ENCODE peak calls at places on chromosomes 2 and 18, in five cellular contexts. L is Calu3, E is nephron progenitor cell, G is GM06990, F is lower lobe of right lung. S is an unnamed sample.

GRCh38 chr18:61870151-61870550 is 22.7 kb downstream of the RNF152 start:
- DNase-seq in G (no peak), L (no peak), E (no peak), F (no peak), S (no peak)

GRCh38 chr18:58541137-58541788 is 87.6 kb downstream of the ALPK2 start:
- DNase-seq in F (no peak), L (peak; percentile 49), G (no peak), E (no peak), S (no peak)

GRCh38 chr18:12256946-12257345 is 2.8 kb downstream of the CIDEA start:
- DNase-seq in E (no peak), F (no peak), L (no peak), G (no peak), S (no peak)

GRCh38 chr2:65159921-65160320 is 30.0 kb upstream of the RAB1A start:
- DNase-seq in E (no peak), G (no peak), F (no peak), L (no peak), S (no peak)

GRCh38 chr2:199455533-199456382 is 2.0 kb downstream of the SATB2 start:
- DNase-seq in F (peak; percentile 50), E (peak; percentile 83), L (peak; percentile 48), G (no peak), S (peak; percentile 37)

GRCh38 chr2:149313512-149313972 is 16.8 kb upstream of the LYPD6 start:
- DNase-seq in E (peak; percentile 36), F (no peak), L (peak; percentile 28), G (no peak), S (peak; percentile 82)

GRCh38 chr2:183541766-183542165 is 417.5 kb downstream of the NUP35 start:
- DNase-seq in L (peak; percentile 3), G (no peak), E (no peak), F (no peak), S (no peak)

GRCh38 chr18:78754311-78755043 is 225.1 kb upstream of the SALL3 start:
- DNase-seq in L (no peak), E (no peak), F (peak; percentile 22), G (no peak), S (no peak)

GRCh38 chr18:40485318-40485717 is 1469.7 kb upstream of the PIK3C3 start:
- DNase-seq in G (no peak), E (no peak), L (no peak), F (no peak), S (no peak)

GRCh38 chr18:3269241-3269640 is 7.3 kb downstream of the MYL12B start:
- DNase-seq in E (no peak), F (no peak), G (no peak), L (no peak), S (no peak)

DNA sequence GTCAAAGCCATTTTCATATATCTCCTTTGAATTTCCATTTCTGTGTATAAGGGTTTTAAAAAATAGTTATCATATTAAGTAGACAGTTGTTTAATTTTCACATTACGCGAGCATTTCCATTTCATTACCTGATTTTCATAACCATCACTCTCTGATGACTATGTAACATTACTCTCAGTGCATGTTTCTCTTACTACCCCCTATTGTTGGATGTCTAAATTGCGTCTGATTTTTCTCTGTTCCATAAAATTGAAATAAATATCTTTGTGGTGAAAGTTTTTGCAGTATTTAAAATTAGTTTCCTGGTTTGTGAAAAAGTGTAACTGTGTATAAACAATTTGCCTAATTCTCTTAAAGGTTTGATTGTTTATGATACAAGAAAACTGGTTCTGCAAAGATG is 123.8 kb downstream of the MYO1B start:
- DNase-seq in G (no peak), L (no peak), E (no peak), F (no peak), S (no peak)
- TF ChIP-seq CTCF in G (no peak), L (no peak), E (no peak), F (no peak), S (no peak)

DNA sequence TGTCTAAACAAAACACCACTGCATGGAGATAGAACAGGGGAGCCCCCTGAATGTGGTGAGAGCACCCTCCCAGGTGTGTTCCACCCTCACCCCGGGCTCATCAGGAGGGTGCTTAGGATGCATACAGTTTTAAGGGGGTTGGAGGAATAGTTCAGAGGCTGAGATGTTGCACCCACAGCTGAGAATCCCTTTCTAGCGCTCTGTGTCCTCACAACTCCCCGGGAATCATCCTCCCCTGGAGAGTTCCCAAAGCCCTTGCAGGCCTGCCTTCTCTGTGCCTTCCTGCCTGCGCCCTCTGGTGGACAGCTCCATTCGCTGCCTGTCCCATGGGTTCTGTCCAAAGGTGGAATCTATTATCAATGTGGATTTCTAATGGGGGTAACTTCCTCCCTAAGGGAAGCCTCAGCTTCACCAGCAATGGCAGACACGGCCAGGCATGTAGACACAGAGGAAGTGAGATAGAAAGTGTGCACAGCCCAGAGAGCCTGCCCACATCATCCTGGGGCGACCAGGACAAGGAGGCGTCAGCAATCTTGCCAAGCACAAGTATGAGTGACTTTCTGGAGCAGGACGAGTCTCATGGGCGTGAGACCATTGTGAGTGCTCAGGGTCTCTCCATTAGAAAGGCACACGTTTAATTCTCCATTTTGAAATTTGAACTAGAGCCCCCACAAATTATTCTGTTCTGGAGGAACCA is 1.2 kb upstream of the UGT1A5 start:
- DNase-seq in G (no peak), E (peak; percentile 92), L (peak; percentile 90), F (peak; percentile 87), S (peak; percentile 49)
- TF ChIP-seq CTCF in G (peak; percentile 96), E (peak; percentile 88), L (peak; percentile 86), F (peak; percentile 81), S (peak; percentile 89)

GRCh38 chr2:231359948-231360347 is 35.6 kb upstream of the B3GNT7 start:
- DNase-seq in G (no peak), F (no peak), L (no peak), E (no peak), S (no peak)
- TF ChIP-seq CTCF in G (no peak), F (no peak), L (no peak), E (no peak), S (no peak)

GRCh38 chr2:211033765-211034164 is 477.4 kb downstream of the CPS1 start:
- DNase-seq in G (no peak), E (no peak), L (peak; percentile 24), F (no peak), S (no peak)
- TF ChIP-seq CTCF in G (peak; percentile 16), E (peak; percentile 43), L (peak; percentile 47), F (peak; percentile 17), S (no peak)

GRCh38 chr18:74556166-74556565 is 21.9 kb downstream of the CNDP1 start:
- DNase-seq in E (no peak), F (no peak), G (no peak), L (peak; percentile 18), S (no peak)

GRCh38 chr18:74550886-74551285 is 16.6 kb downstream of the CNDP1 start:
- DNase-seq in G (no peak), E (no peak), L (no peak), F (no peak), S (no peak)

GRCh38 chr18:74549591-74550104 is 15.3 kb downstream of the CNDP1 start:
- DNase-seq in E (no peak), L (no peak), G (no peak), F (no peak), S (no peak)

GRCh38 chr18:74546751-74547530 is 12.6 kb downstream of the CNDP1 start:
- DNase-seq in L (peak; percentile 30), E (no peak), G (no peak), F (no peak), S (no peak)

DNA sequence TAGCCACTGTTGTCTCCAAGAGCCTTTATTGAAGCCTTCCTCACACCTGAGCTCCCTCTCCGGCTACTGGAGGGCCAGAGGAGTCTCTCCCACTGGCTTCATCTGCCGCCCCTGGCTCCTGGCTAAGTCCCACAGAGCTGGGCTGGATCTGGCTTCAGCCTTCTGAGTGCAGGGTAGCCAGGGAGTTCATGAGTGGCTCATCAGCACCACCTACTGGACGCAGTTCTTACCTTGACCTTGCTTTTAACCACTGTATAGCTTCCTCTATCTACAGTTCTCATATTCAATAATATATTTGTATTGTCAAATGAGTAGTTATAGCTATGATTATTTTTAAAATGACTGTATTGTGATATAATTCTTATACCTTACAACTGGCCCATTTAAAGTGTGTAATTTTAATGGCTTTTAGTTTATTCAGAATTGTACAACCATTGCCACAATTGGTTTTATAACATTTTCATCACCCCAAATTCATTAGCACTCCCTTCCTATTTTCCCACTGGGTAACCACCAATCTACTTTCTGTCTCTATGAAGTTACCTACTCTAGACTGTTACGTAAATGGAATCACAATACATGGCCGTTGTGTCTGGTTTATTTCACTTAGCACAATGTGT is 17.7 kb downstream of the CNDP1 start:
- DNase-seq in F (peak; percentile 81), L (peak; percentile 86), G (no peak), E (peak; percentile 86), S (peak; percentile 85)
- TF ChIP-seq CTCF in F (peak; percentile 88), L (peak; percentile 78), G (peak; percentile 75), E (peak; percentile 84), S (peak; percentile 82)

GRCh38 chr18:31101148-31102019 is 837 bp downstream of the DSC2 start:
- DNase-seq in F (peak; percentile 89), G (peak; percentile 31), E (peak; percentile 68), L (peak; percentile 73), S (peak; percentile 68)
- TF ChIP-seq CTCF in F (no peak), G (no peak), E (no peak), L (no peak), S (peak; percentile 30)

GRCh38 chr2:23404426-23404825 is 19.4 kb downstream of the KLHL29 start:
- DNase-seq in E (no peak), F (no peak), G (no peak), L (peak; percentile 36), S (peak; percentile 48)
- TF ChIP-seq CTCF in E (no peak), F (peak; percentile 8), G (peak; percentile 28), L (no peak), S (peak; percentile 49)

GRCh38 chr2:120958623-120959366 is 223.1 kb downstream of the GLI2 start:
- DNase-seq in L (no peak), G (no peak), F (no peak), E (peak; percentile 54), S (no peak)

GRCh38 chr2:120960994-120961393 is 225.3 kb downstream of the GLI2 start:
- DNase-seq in L (no peak), G (no peak), E (no peak), F (no peak), S (no peak)

GRCh38 chr2:120961396-120961795 is 225.7 kb downstream of the GLI2 start:
- DNase-seq in L (no peak), G (no peak), F (no peak), E (no peak), S (no peak)

GRCh38 chr2:120957905-120958304 is 222.2 kb downstream of the GLI2 start:
- DNase-seq in E (no peak), F (no peak), G (no peak), L (no peak), S (no peak)

DNA sequence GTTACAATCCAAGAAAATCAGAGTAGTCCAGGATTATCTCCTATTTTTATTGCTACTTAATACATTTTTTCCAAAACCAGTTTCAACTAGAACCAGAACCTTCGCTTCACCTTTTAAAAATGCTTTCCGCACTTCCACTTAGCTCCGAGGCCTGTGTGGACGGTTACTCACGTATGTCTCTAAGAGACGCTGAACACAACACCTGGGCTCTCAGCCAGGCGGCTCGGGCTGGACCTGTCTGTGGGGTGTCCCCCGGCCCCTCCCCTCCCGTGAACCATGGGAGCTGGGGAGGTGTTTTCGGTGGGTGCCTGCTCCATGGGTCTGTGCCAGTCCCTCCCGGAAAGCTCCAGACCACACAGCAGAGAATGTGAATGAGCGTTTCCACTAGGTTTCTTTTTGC is 223.8 kb downstream of the GLI2 start:
- DNase-seq in G (no peak), F (no peak), L (no peak), E (no peak), S (no peak)
- TF ChIP-seq CTCF in G (no peak), F (no peak), L (no peak), E (no peak), S (no peak)

GRCh38 chr2:9375857-9376428 is 47.4 kb downstream of the ITGB1BP1 start:
- DNase-seq in F (no peak), G (no peak), E (no peak), L (no peak), S (no peak)
- TF ChIP-seq CTCF in F (no peak), G (peak; percentile 50), E (no peak), L (no peak), S (peak; percentile 21)